ENCODE peak calls at places on chromosome 6, in nine cellular contexts. H is epithelial cell of prostate, T is lung, Q is fibroblast of lung, A is astrocyte, R is psoas muscle, I is tibial artery, F is adrenal gland, Z is mammary epithelial cell. G is an unnamed sample.

GRCh38 chr6:75155586-75155985 is 50.3 kb downstream of the COL12A1 start:
- DNase-seq in H (no peak), R (no peak), F (no peak), I (no peak), Z (no peak), Q (no peak), T (no peak), A (no peak), G (no peak)

GRCh38 chr6:108966855-108967755 is 118.9 kb downstream of the ARMC2 start:
- DNase-seq in R (peak; percentile 36), I (no peak), A (peak; percentile 51), Z (peak; percentile 78), H (no peak), T (peak; percentile 37), Q (peak; percentile 65), F (peak; percentile 40), G (no peak)

GRCh38 chr6:108736832-108737231 is 111.4 kb upstream of the ARMC2 start:
- DNase-seq in I (peak; percentile 69), R (peak; percentile 30), T (no peak), Z (peak; percentile 85), A (peak; percentile 90), Q (peak; percentile 95), F (no peak), H (peak; percentile 64), G (peak; percentile 18)

GRCh38 chr6:35019831-35020230 is 121.3 kb downstream of the TCP11 start:
- DNase-seq in Z (no peak), T (no peak), F (no peak), R (no peak), Q (no peak), H (no peak), I (no peak), A (no peak), G (no peak)

GRCh38 chr6:122845916-122846632 is 57.0 kb downstream of the SMPDL3A start:
- DNase-seq in H (peak; percentile 49), T (no peak), Z (no peak), I (no peak), F (no peak), Q (peak; percentile 33), A (peak; percentile 21), R (no peak), G (no peak)

GRCh38 chr6:40910260-40910893 is 128.6 kb downstream of the UNC5CL start:
- DNase-seq in H (no peak), I (no peak), T (no peak), R (no peak), F (no peak), Z (no peak), A (no peak), Q (no peak), G (no peak)

GRCh38 chr6:138666636-138667035 is 106.9 kb upstream of the CCDC28A start:
- DNase-seq in R (no peak), Q (peak; percentile 30), A (peak; percentile 18), I (no peak), F (no peak), Z (no peak), T (no peak), H (no peak), G (no peak)

GRCh38 chr6:42099340-42100028 is 42.9 kb downstream of the C6orf132 start:
- DNase-seq in I (no peak), R (no peak), Q (peak; percentile 85), A (peak; percentile 81), T (peak; percentile 90), Z (peak; percentile 96), H (peak; percentile 70), F (peak; percentile 63), G (no peak)

GRCh38 chr6:32148722-32149576 is 2.8 kb downstream of the PRRT1 start:
- DNase-seq in I (peak; percentile 58), T (peak; percentile 63), F (peak; percentile 55), H (no peak), Q (peak; percentile 25), R (peak; percentile 61), A (peak; percentile 6), Z (no peak), G (no peak)

GRCh38 chr6:46452312-46452917 is 38.8 kb downstream of the RCAN2 start:
- DNase-seq in Q (no peak), Z (peak; percentile 17), R (no peak), T (no peak), I (no peak), F (no peak), H (no peak), A (no peak), G (no peak)

GRCh38 chr6:147000545-147001488 is 203.4 kb upstream of the STXBP5 start:
- DNase-seq in F (no peak), H (no peak), A (peak; percentile 69), R (no peak), Z (no peak), I (no peak), T (no peak), Q (peak; percentile 78), G (no peak)

GRCh38 chr6:122407712-122408111 is 8.3 kb downstream of the HSF2 start:
- DNase-seq in T (no peak), Q (no peak), R (no peak), H (no peak), I (no peak), F (no peak), Z (no peak), A (no peak), G (no peak)

GRCh38 chr6:32668226-32668747 is 1.8 kb upstream of the HLA-DQB1 start:
- DNase-seq in F (peak; percentile 83), Z (peak; percentile 93), I (no peak), R (peak; percentile 13), H (no peak), A (no peak), Q (no peak), T (peak; percentile 58), G (no peak)

GRCh38 chr6:167479967-167480653 is 155.2 kb downstream of the TTLL2 start:
- DNase-seq in F (no peak), Q (no peak), I (no peak), R (no peak), A (no peak), H (no peak), T (no peak), Z (no peak), G (no peak)

GRCh38 chr6:32432050-32432450 is 7.6 kb upstream of the HLA-DRA start:
- DNase-seq in A (no peak), Z (no peak), F (no peak), Q (peak; percentile 10), H (no peak), R (no peak), I (no peak), T (no peak), G (no peak)

GRCh38 chr6:4358414-4359107 is 223.2 kb upstream of the ECI2 start:
- DNase-seq in Q (peak; percentile 100), Z (peak; percentile 100), F (peak; percentile 99), T (peak; percentile 86), H (peak; percentile 100), A (peak; percentile 100), R (peak; percentile 94), I (peak; percentile 95), G (peak; percentile 51)

GRCh38 chr6:135188718-135189117 is 7.6 kb downstream of the MYB start:
- DNase-seq in T (no peak), Q (no peak), A (no peak), Z (no peak), H (no peak), I (no peak), R (no peak), F (no peak), G (no peak)

GRCh38 chr6:135189344-135189743 is 8.2 kb downstream of the MYB start:
- DNase-seq in Q (no peak), Z (no peak), A (no peak), T (no peak), R (no peak), F (no peak), I (no peak), H (no peak), G (no peak)

GRCh38 chr6:135193221-135193620 is 12.1 kb downstream of the MYB start:
- DNase-seq in H (no peak), Z (no peak), F (no peak), R (no peak), I (no peak), A (no peak), Q (no peak), T (no peak), G (no peak)

GRCh38 chr6:135192256-135193174 is 11.4 kb downstream of the MYB start:
- DNase-seq in Z (no peak), R (no peak), T (no peak), A (no peak), H (no peak), Q (no peak), F (no peak), I (no peak), G (no peak)

GRCh38 chr6:135191508-135192255 is 10.6 kb downstream of the MYB start:
- DNase-seq in F (no peak), H (no peak), A (no peak), Q (no peak), R (no peak), T (no peak), Z (no peak), I (no peak), G (no peak)
- H3K27ac ChIP-seq in F (no peak overlapping the region), H (no peak overlapping the region), A (no peak overlapping the region), Q (no peak overlapping the region), R (no peak overlapping the region), T (no peak overlapping the region), Z (no peak overlapping the region), I (no peak overlapping the region), G (no peak overlapping the region)

GRCh38 chr6:111663692-111664564 is 58.2 kb upstream of the TRAF3IP2 start:
- DNase-seq in H (no peak), R (peak; percentile 66), Q (peak; percentile 61), A (peak; percentile 41), Z (no peak), I (peak; percentile 52), F (peak; percentile 58), T (no peak), G (no peak)
- H3K27ac ChIP-seq in H (no peak overlapping the region), R (peak overlapping the region; percentile 86), Q (peak overlapping the region; percentile 3), A (peak overlapping the region; percentile 29), Z (no peak overlapping the region), I (peak overlapping the region; percentile 55), F (peak overlapping the region; percentile 85), T (no peak overlapping the region), G (peak overlapping the region; percentile 39)

GRCh38 chr6:166341915-166342292 is 441 bp downstream of the SFT2D1 start:
- DNase-seq in Q (peak; percentile 23), Z (peak; percentile 4), I (no peak), R (no peak), F (peak; percentile 42), T (no peak), H (no peak), A (no peak), G (no peak)
- H3K27ac ChIP-seq in Q (peak overlapping the region; percentile 96), Z (peak overlapping the region; percentile 76), I (peak overlapping the region; percentile 87), R (peak overlapping the region; percentile 93), F (peak overlapping the region; percentile 94), T (peak overlapping the region; percentile 93), H (peak overlapping the region; percentile 67), A (peak overlapping the region; percentile 96), G (peak overlapping the region; percentile 92)

GRCh38 chr6:143060354-143060805 is 309 bp upstream of the AIG1 start:
- DNase-seq in I (peak; percentile 87), H (no peak), R (peak; percentile 88), A (peak; percentile 86), Z (peak; percentile 82), Q (peak; percentile 89), F (peak; percentile 88), T (peak; percentile 81), G (peak; percentile 65)
- H3K27ac ChIP-seq in I (peak overlapping the region; percentile 98), H (peak overlapping the region; percentile 99), R (peak overlapping the region; percentile 94), A (peak overlapping the region; percentile 90), Z (peak overlapping the region; percentile 98), Q (peak overlapping the region; percentile 89), F (peak overlapping the region; percentile 96), T (peak overlapping the region; percentile 97), G (peak overlapping the region; percentile 87)

DNA sequence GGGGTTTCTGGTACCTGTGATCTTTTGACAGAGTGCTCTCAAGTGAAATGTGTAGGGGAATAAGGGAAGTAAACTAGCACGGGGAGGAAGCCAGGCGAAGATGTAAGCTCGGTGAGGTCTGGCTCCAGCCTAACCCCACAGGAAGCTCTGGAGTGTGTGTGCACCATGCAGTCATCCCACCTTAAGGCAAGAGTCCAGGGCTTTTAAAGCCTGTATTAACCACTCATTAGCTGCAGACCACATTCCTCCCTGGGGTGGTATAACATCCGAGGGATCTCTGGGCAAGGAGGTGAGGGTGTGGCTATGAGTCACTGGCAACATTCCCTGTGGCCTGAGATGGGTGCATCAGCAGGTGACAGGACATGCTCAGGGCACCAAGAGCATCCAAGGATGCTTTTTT is 12.5 kb upstream of the RANBP9 start:
- DNase-seq in A (no peak), Z (peak; percentile 95), Q (peak; percentile 22), F (no peak), I (no peak), H (peak; percentile 60), T (no peak), R (no peak), G (no peak)
- H3K27ac ChIP-seq in A (no peak overlapping the region), Z (peak overlapping the region; percentile 79), Q (no peak overlapping the region), F (no peak overlapping the region), I (no peak overlapping the region), H (peak overlapping the region; percentile 95), T (no peak overlapping the region), R (no peak overlapping the region), G (no peak overlapping the region)